ENCODE peak calls at places on chromosomes 16 and 17, in six cellular contexts. One of them, this sample, is unnamed.

GRCh38 chr16:49036126-49036525 is 245.5 kb downstream of the CBLN1 start:
- DNase-seq in foreskin keratinocyte: no peak
- DNase-seq in A549: no peak
- DNase-seq in PC-3: no peak
- DNase-seq in HL-60: no peak
- DNase-seq in lower lobe of right lung: no peak
- DNase-seq in this sample: no peak

GRCh38 chr17:40888321-40888720 is 3.3 kb upstream of the KRT20 start:
- DNase-seq in PC-3: no peak
- DNase-seq in foreskin keratinocyte: no peak
- DNase-seq in lower lobe of right lung: no peak
- DNase-seq in A549: no peak
- DNase-seq in HL-60: no peak
- DNase-seq in this sample: no peak

GRCh38 chr17:16378631-16379282 is 2.1 kb upstream of the UBB start:
- DNase-seq in foreskin keratinocyte: peak; percentile 88
- DNase-seq in A549: peak; percentile 64
- DNase-seq in HL-60: no peak
- DNase-seq in PC-3: peak; percentile 84
- DNase-seq in lower lobe of right lung: no peak
- DNase-seq in this sample: peak; percentile 85

GRCh38 chr17:61167050-61167449 is 232.6 kb upstream of the TBX2 start:
- DNase-seq in HL-60: no peak
- DNase-seq in A549: no peak
- DNase-seq in PC-3: no peak
- DNase-seq in foreskin keratinocyte: no peak
- DNase-seq in lower lobe of right lung: no peak
- DNase-seq in this sample: no peak

GRCh38 chr16:1258218-1258587 is 2.3 kb downstream of the TPSD1 start:
- DNase-seq in foreskin keratinocyte: no peak
- DNase-seq in HL-60: no peak
- DNase-seq in A549: no peak
- DNase-seq in lower lobe of right lung: no peak
- DNase-seq in PC-3: no peak
- DNase-seq in this sample: no peak

GRCh38 chr16:17347624-17348023 is 123.1 kb downstream of the XYLT1 start:
- DNase-seq in lower lobe of right lung: no peak
- DNase-seq in foreskin keratinocyte: no peak
- DNase-seq in HL-60: no peak
- DNase-seq in A549: no peak
- DNase-seq in PC-3: no peak
- DNase-seq in this sample: no peak

GRCh38 chr17:67656494-67657203 is 61.1 kb upstream of the NOL11 start:
- DNase-seq in lower lobe of right lung: no peak
- DNase-seq in PC-3: no peak
- DNase-seq in A549: no peak
- DNase-seq in HL-60: no peak
- DNase-seq in foreskin keratinocyte: no peak
- DNase-seq in this sample: no peak

GRCh38 chr17:40915199-40915661 is 22.2 kb downstream of the KRT23 start:
- DNase-seq in lower lobe of right lung: no peak
- DNase-seq in A549: peak; percentile 94
- DNase-seq in PC-3: peak; percentile 94
- DNase-seq in foreskin keratinocyte: peak; percentile 100
- DNase-seq in HL-60: no peak
- DNase-seq in this sample: peak; percentile 90

GRCh38 chr16:22428654-22429053 is 54.2 kb upstream of the CDR2 start:
- DNase-seq in lower lobe of right lung: no peak
- DNase-seq in A549: no peak
- DNase-seq in foreskin keratinocyte: no peak
- DNase-seq in HL-60: no peak
- DNase-seq in PC-3: no peak
- DNase-seq in this sample: no peak

GRCh38 chr16:57590654-57591085 is 37.8 kb upstream of the ADGRG1 start:
- DNase-seq in A549: peak; percentile 63
- DNase-seq in foreskin keratinocyte: peak; percentile 84
- DNase-seq in PC-3: peak; percentile 85
- DNase-seq in HL-60: no peak
- DNase-seq in lower lobe of right lung: no peak
- DNase-seq in this sample: peak; percentile 88

GRCh38 chr17:65800655-65801054 is 239.2 kb upstream of the AXIN2 start:
- DNase-seq in A549: no peak
- DNase-seq in PC-3: no peak
- DNase-seq in lower lobe of right lung: no peak
- DNase-seq in HL-60: no peak
- DNase-seq in foreskin keratinocyte: no peak
- DNase-seq in this sample: no peak

GRCh38 chr16:81610144-81610842 is 165.7 kb downstream of the CMIP start:
- DNase-seq in A549: no peak
- DNase-seq in PC-3: peak; percentile 42
- DNase-seq in foreskin keratinocyte: no peak
- DNase-seq in HL-60: no peak
- DNase-seq in lower lobe of right lung: no peak
- DNase-seq in this sample: peak; percentile 62

GRCh38 chr17:78129385-78130079 is 977 bp upstream of the TMC6 start:
- DNase-seq in HL-60: peak; percentile 71
- DNase-seq in PC-3: no peak
- DNase-seq in A549: no peak
- DNase-seq in foreskin keratinocyte: no peak
- DNase-seq in lower lobe of right lung: no peak
- DNase-seq in this sample: no peak

DNA sequence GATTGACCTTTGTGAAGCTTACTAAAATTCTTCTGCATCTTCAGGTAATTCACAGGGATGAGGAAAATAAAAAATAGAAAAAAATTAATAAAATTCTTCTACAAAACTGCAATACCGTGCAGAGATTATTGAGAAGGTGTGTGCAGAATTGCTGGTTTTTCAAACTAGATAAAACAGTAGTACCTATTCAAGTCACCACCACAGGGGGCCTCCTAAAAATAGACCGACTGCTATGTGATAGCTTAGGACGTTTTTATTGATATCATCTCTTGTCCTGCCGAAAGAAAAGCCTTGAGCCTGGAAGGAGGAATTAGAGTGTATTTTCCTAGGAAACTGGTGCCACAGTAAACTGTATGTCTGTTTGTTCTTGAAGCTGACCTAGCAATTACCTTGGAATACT is 325.9 kb downstream of the ZFHX3 start:
- DNase-seq in lower lobe of right lung: no peak
- DNase-seq in PC-3: no peak
- DNase-seq in A549: no peak
- DNase-seq in foreskin keratinocyte: no peak
- DNase-seq in HL-60: no peak
- DNase-seq in this sample: no peak
- TF ChIP-seq CTCF in lower lobe of right lung: no peak
- TF ChIP-seq CTCF in PC-3: no peak
- TF ChIP-seq CTCF in A549: no peak
- TF ChIP-seq CTCF in foreskin keratinocyte: no peak
- TF ChIP-seq CTCF in HL-60: no peak
- TF ChIP-seq CTCF in this sample: no peak

GRCh38 chr17:82910041-82910481 is 70.2 kb upstream of the ZNF750 start:
- DNase-seq in lower lobe of right lung: no peak
- DNase-seq in HL-60: no peak
- DNase-seq in A549: no peak
- DNase-seq in PC-3: no peak
- DNase-seq in foreskin keratinocyte: no peak
- DNase-seq in this sample: no peak
- H3K27ac ChIP-seq in lower lobe of right lung: no peak overlapping the region
- H3K27ac ChIP-seq in HL-60: no peak overlapping the region
- H3K27ac ChIP-seq in A549: no peak overlapping the region
- H3K27ac ChIP-seq in PC-3: no peak overlapping the region
- H3K27ac ChIP-seq in foreskin keratinocyte: no peak overlapping the region
- H3K27ac ChIP-seq in this sample: peak overlapping the region; percentile 9

GRCh38 chr17:794876-795275 is 12.7 kb downstream of the MRM3 start:
- DNase-seq in HL-60: no peak
- DNase-seq in lower lobe of right lung: peak; percentile 81
- DNase-seq in foreskin keratinocyte: no peak
- DNase-seq in A549: peak; percentile 87
- DNase-seq in PC-3: peak; percentile 80
- DNase-seq in this sample: peak; percentile 49
- TF ChIP-seq CTCF in HL-60: peak; percentile 15
- TF ChIP-seq CTCF in lower lobe of right lung: peak; percentile 81
- TF ChIP-seq CTCF in foreskin keratinocyte: peak; percentile 77
- TF ChIP-seq CTCF in A549: peak; percentile 92
- TF ChIP-seq CTCF in PC-3: peak; percentile 86
- TF ChIP-seq CTCF in this sample: peak; percentile 60

DNA sequence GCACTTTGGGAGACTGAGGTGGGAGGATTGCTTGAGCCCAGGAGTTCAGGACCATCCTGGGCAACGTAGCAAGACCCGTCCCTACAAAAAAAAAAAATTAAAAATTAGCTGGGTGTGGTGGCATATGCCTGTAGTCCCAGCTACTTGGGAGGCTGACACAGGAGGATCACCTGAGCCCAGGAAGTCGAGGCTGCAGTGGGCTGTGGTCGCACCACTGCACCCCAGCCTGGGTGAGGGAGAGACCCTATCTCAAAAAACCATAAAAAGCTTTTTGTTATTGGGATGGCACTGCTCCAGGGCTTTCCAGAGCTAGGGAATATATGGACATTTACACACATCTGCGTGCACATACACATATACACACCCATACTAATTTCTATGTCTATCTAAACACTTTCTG is 8.1 kb upstream of the ARMC5 start:
- DNase-seq in HL-60: no peak
- DNase-seq in PC-3: no peak
- DNase-seq in foreskin keratinocyte: no peak
- DNase-seq in A549: no peak
- DNase-seq in lower lobe of right lung: no peak
- DNase-seq in this sample: no peak
- H3K27ac ChIP-seq in HL-60: no peak overlapping the region
- H3K27ac ChIP-seq in PC-3: no peak overlapping the region
- H3K27ac ChIP-seq in foreskin keratinocyte: no peak overlapping the region
- H3K27ac ChIP-seq in A549: peak overlapping the region; percentile 85
- H3K27ac ChIP-seq in lower lobe of right lung: no peak overlapping the region
- H3K27ac ChIP-seq in this sample: peak overlapping the region; percentile 100

GRCh38 chr16:84959045-84959576 is 52.2 kb downstream of the ZDHHC7 start:
- DNase-seq in lower lobe of right lung: no peak
- DNase-seq in foreskin keratinocyte: no peak
- DNase-seq in HL-60: peak; percentile 35
- DNase-seq in A549: peak; percentile 60
- DNase-seq in PC-3: peak; percentile 13
- DNase-seq in this sample: no peak
- TF ChIP-seq CTCF in lower lobe of right lung: no peak
- TF ChIP-seq CTCF in foreskin keratinocyte: peak; percentile 48
- TF ChIP-seq CTCF in HL-60: peak; percentile 52
- TF ChIP-seq CTCF in A549: peak; percentile 18
- TF ChIP-seq CTCF in PC-3: peak; percentile 56
- TF ChIP-seq CTCF in this sample: no peak

GRCh38 chr16:24698314-24698713 is 31.1 kb upstream of the TNRC6A start:
- DNase-seq in HL-60: no peak
- DNase-seq in PC-3: no peak
- DNase-seq in A549: no peak
- DNase-seq in lower lobe of right lung: no peak
- DNase-seq in foreskin keratinocyte: no peak
- DNase-seq in this sample: no peak
- H3K27ac ChIP-seq in HL-60: no peak overlapping the region
- H3K27ac ChIP-seq in PC-3: no peak overlapping the region
- H3K27ac ChIP-seq in A549: peak overlapping the region; percentile 92
- H3K27ac ChIP-seq in lower lobe of right lung: no peak overlapping the region
- H3K27ac ChIP-seq in foreskin keratinocyte: no peak overlapping the region
- H3K27ac ChIP-seq in this sample: peak overlapping the region; percentile 34

GRCh38 chr16:70644763-70645597 is 1.4 kb upstream of the IL34 start:
- DNase-seq in PC-3: no peak
- DNase-seq in A549: no peak
- DNase-seq in foreskin keratinocyte: no peak
- DNase-seq in lower lobe of right lung: no peak
- DNase-seq in HL-60: no peak
- DNase-seq in this sample: no peak
- TF ChIP-seq CTCF in PC-3: no peak
- TF ChIP-seq CTCF in A549: no peak
- TF ChIP-seq CTCF in foreskin keratinocyte: peak; percentile 14
- TF ChIP-seq CTCF in lower lobe of right lung: no peak
- TF ChIP-seq CTCF in HL-60: no peak
- TF ChIP-seq CTCF in this sample: no peak